ENCODE peak calls at places on chromosomes 3 and 15, in eight cellular contexts. C, U, H, A, G, T, N and M are unnamed samples. For H3K27me3, the result is how much of the 10 kb centered on the place peaks cover.

GRCh38 chr15:77064539-77065308 is 6.2 kb downstream of the TSPAN3 start:
- DNase-seq in C (no peak), U (peak), H (no peak), A (no peak), G (no peak), T (no peak), N (no peak), M (no peak)

GRCh38 chr3:170753421-170754344 is 116.3 kb downstream of the RPL22L1 start:
- DNase-seq in C (no peak), U (peak), H (no peak), A (no peak), G (no peak), T (no peak), N (no peak), M (no peak)

GRCh38 chr15:34109775-34110663 is 8.1 kb downstream of the PGBD4 start:
- DNase-seq in C (no peak), U (peak), H (no peak), A (no peak), G (no peak), T (no peak), N (no peak), M (no peak)

GRCh38 chr15:92034227-92034626 is 180.7 kb downstream of the SLCO3A1 start:
- DNase-seq in C (no peak), U (no peak), H (no peak), A (no peak), G (no peak), T (no peak), N (no peak), M (no peak)

GRCh38 chr3:59605318-59605717 is 555.5 kb upstream of the CFAP20DC start:
- DNase-seq in C (no peak), U (no peak), H (peak), A (no peak), G (no peak), T (peak), N (no peak), M (no peak)

GRCh38 chr15:49895337-49896223 is 223.5 kb downstream of the ATP8B4 start:
- DNase-seq in C (no peak), U (peak), H (no peak), A (no peak), G (no peak), T (no peak), N (no peak), M (no peak)

GRCh38 chr3:194906970-194907629 is 221.4 kb downstream of the FAM43A start:
- DNase-seq in C (no peak), U (no peak), H (no peak), A (no peak), G (no peak), T (no peak), N (no peak), M (no peak)

GRCh38 chr15:79179108-79179561 is 88.6 kb upstream of the RASGRF1 start:
- DNase-seq in C (no peak), U (peak), H (no peak), A (no peak), G (no peak), T (no peak), N (no peak), M (peak)

GRCh38 chr3:28077566-28077965 is 163.9 kb upstream of the CMC1 start:
- DNase-seq in C (no peak), U (peak), H (peak), A (no peak), G (no peak), T (peak), N (no peak), M (peak)

GRCh38 chr3:38738630-38739395 is 77.2 kb downstream of the SCN10A start:
- DNase-seq in C (no peak), U (peak), H (peak), A (no peak), G (no peak), T (no peak), N (no peak), M (peak)

GRCh38 chr3:62622553-62623174 is 249.3 kb upstream of the FEZF2 start:
- DNase-seq in C (no peak), U (peak), H (peak), A (no peak), G (no peak), T (peak), N (no peak), M (peak)

GRCh38 chr3:109396811-109397210 is 59.5 kb upstream of the DPPA4 start:
- DNase-seq in C (no peak), U (no peak), H (no peak), A (no peak), G (no peak), T (no peak), N (no peak), M (no peak)

GRCh38 chr15:80526556-80527340 is 122.6 kb downstream of the ARNT2 start:
- DNase-seq in C (no peak), U (peak), H (no peak), A (no peak), G (no peak), T (no peak), N (no peak), M (no peak)

GRCh38 chr15:46088486-46089437 is 453.9 kb downstream of the SQOR start:
- DNase-seq in C (no peak), U (peak), H (no peak), A (no peak), G (no peak), T (no peak), N (no peak), M (no peak)

GRCh38 chr15:25608926-25609325 is 170.1 kb upstream of the UBE3A start:
- DNase-seq in C (no peak), U (no peak), H (no peak), A (no peak), G (no peak), T (no peak), N (no peak), M (no peak)

GRCh38 chr3:181610973-181611265 is 100.8 kb upstream of the SOX2 start:
- DNase-seq in C (no peak), U (no peak), H (no peak), A (no peak), G (no peak), T (no peak), N (no peak), M (no peak)

GRCh38 chr15:81293728-81294500 is 30.0 kb downstream of the STARD5 start:
- DNase-seq in C (no peak), U (no peak), H (peak), A (no peak), G (no peak), T (no peak), N (no peak), M (no peak)

GRCh38 chr3:116610124-116610523 is 99.5 kb upstream of the TUSC7 start:
- DNase-seq in C (no peak), U (no peak), H (no peak), A (no peak), G (no peak), T (no peak), N (no peak), M (no peak)

GRCh38 chr3:18237251-18238005 is 187.7 kb downstream of the SATB1 start:
- DNase-seq in C (no peak), U (peak), H (no peak), A (no peak), G (no peak), T (no peak), N (no peak), M (no peak)

GRCh38 chr3:40044487-40044886 is 235.1 kb downstream of the MYRIP start:
- DNase-seq in C (no peak), U (no peak), H (no peak), A (no peak), G (no peak), T (no peak), N (no peak), M (no peak)

GRCh38 chr3:169662215-169663070 is 1.1 kb downstream of the MECOM start:
- DNase-seq in C (no peak), U (peak), H (peak), A (no peak), G (peak), T (peak), N (peak), M (peak)

GRCh38 chr3:33372218-33373081 is 67.8 kb downstream of the UBP1 start:
- DNase-seq in C (no peak), U (peak), H (peak), A (no peak), G (no peak), T (peak), N (no peak), M (peak)

GRCh38 chr3:98021821-98022220 is 13.3 kb downstream of the GABRR3 start:
- DNase-seq in C (no peak), U (peak), H (no peak), A (no peak), G (no peak), T (no peak), N (no peak), M (no peak)

GRCh38 chr3:40387001-40387894 is at the start of gene ENTPD3:
- DNase-seq in C (no peak), U (no peak), H (peak), A (no peak), G (peak), T (peak), N (peak), M (no peak)

GRCh38 chr3:55160241-55160877 is 232.5 kb upstream of the LRTM1 start:
- DNase-seq in C (no peak), U (peak), H (peak), A (no peak), G (peak), T (peak), N (no peak), M (peak)

GRCh38 chr3:63877737-63878393 is 14.2 kb downstream of the ATXN7 start:
- DNase-seq in C (no peak), U (peak), H (no peak), A (no peak), G (no peak), T (no peak), N (no peak), M (no peak)

GRCh38 chr3:65348596-65348995 is 660.8 kb upstream of the ADAMTS9 start:
- DNase-seq in C (no peak), U (peak), H (no peak), A (no peak), G (no peak), T (no peak), N (no peak), M (no peak)

GRCh38 chr15:74630284-74631086 is 14.8 kb downstream of the CLK3 start:
- DNase-seq in C (no peak), U (no peak), H (no peak), A (no peak), G (no peak), T (no peak), N (no peak), M (no peak)

GRCh38 chr3:168161696-168162095 is 66.0 kb upstream of the GOLIM4 start:
- DNase-seq in C (no peak), U (no peak), H (no peak), A (no peak), G (no peak), T (no peak), N (no peak), M (no peak)

GRCh38 chr3:179768080-179768479 is 115.2 kb downstream of the USP13 start:
- DNase-seq in C (no peak), U (peak), H (peak), A (no peak), G (no peak), T (peak), N (no peak), M (no peak)

GRCh38 chr15:69414702-69415161 is 583 bp downstream of the KIF23 start:
- DNase-seq in C (no peak), U (peak), H (peak), A (no peak), G (no peak), T (peak), N (peak), M (peak)

GRCh38 chr3:65400893-65401292 is 637.8 kb downstream of the MAGI1 start:
- DNase-seq in C (no peak), U (no peak), H (no peak), A (no peak), G (no peak), T (no peak), N (no peak), M (no peak)

GRCh38 chr15:55630921-55631320 is 42.8 kb upstream of the PYGO1 start:
- DNase-seq in C (no peak), U (no peak), H (no peak), A (no peak), G (no peak), T (peak), N (no peak), M (no peak)

GRCh38 chr3:24518990-24519367 is 24.3 kb upstream of the THRB start:
- DNase-seq in C (no peak), U (no peak), H (no peak), A (no peak), G (no peak), T (no peak), N (no peak), M (no peak)

GRCh38 chr3:24521306-24522154 is 26.9 kb upstream of the THRB start:
- DNase-seq in C (peak), U (no peak), H (peak), A (no peak), G (peak), T (peak), N (peak), M (peak)

GRCh38 chr3:24520101-24520495 is 25.4 kb upstream of the THRB start:
- DNase-seq in C (no peak), U (no peak), H (no peak), A (no peak), G (no peak), T (no peak), N (no peak), M (no peak)

GRCh38 chr3:24520941-24521305 is 26.3 kb upstream of the THRB start:
- DNase-seq in C (no peak), U (no peak), H (no peak), A (no peak), G (no peak), T (no peak), N (no peak), M (no peak)

GRCh38 chr3:24519368-24520100 is 24.9 kb upstream of the THRB start:
- DNase-seq in C (no peak), U (no peak), H (no peak), A (no peak), G (no peak), T (no peak), N (no peak), M (peak)
- H3K27me3 ChIP-seq in C (under half), U (under half), H (under half), A (under half), G (under half), T (under half), N (under half), M (under half)

GRCh38 chr15:64810499-64811326 is 14.7 kb downstream of the PIF1 start:
- DNase-seq in C (no peak), U (no peak), H (no peak), A (no peak), G (no peak), T (no peak), N (no peak), M (no peak)

GRCh38 chr15:64813075-64813474 is 12.4 kb downstream of the PIF1 start:
- DNase-seq in C (no peak), U (peak), H (no peak), A (no peak), G (no peak), T (no peak), N (no peak), M (peak)

GRCh38 chr15:64816452-64816851 is 9.0 kb downstream of the PIF1 start:
- DNase-seq in C (no peak), U (no peak), H (no peak), A (no peak), G (no peak), T (no peak), N (no peak), M (no peak)
- TF ChIP-seq POLR2A in C (no peak), U (no peak), H (no peak), A (no peak), G (no peak), T (no peak), N (no peak), M (no peak)

GRCh38 chr3:123389338-123389910 is 59.5 kb downstream of the ADCY5 start:
- DNase-seq in C (no peak), U (no peak), H (no peak), A (no peak), G (peak), T (no peak), N (no peak), M (no peak)
- H3K27me3 ChIP-seq in C (under half), U (under half), H (under half), A (under half), G (under half), T (under half), N (under half), M (under half)

DNA sequence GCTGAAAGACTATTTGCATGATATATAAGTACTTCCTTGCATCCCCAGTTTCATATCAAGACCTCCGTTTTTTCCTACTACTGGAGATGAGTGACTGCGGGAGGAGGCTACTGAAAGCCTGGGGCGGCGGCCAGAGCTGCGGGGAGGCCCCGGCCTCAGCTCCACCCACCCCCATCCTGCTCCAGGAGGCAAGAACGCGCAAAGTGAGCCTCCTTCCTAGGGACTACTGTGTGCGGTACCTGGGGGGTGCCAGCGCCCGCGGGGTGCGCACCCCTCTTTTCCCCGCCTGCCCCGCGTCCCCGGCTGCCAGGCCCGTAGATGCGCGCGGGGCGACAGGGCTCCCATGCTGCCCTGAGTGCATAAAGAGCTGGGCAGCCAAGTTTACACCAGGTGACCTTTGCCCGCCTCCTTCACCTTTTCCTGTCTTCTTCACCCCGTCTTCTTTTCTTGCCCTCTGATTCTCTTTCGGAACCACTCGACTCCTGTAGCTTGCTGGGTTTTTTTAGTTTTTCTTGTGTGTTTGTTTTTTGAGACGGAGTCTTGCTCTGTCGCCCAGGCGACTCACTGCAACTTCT is 2.5 kb upstream of the USF3 start:
- DNase-seq in C (no peak), U (peak), H (no peak), A (no peak), G (no peak), T (peak), N (peak), M (no peak)
- TF ChIP-seq POLR2A in C (no peak), U (no peak), H (no peak), A (no peak), G (no peak), T (no peak), N (no peak), M (no peak)

GRCh38 chr15:82640672-82641071 is 6.5 kb downstream of the CPEB1 start:
- DNase-seq in C (no peak), U (no peak), H (no peak), A (no peak), G (no peak), T (no peak), N (no peak), M (no peak)

GRCh38 chr15:82646250-82647044 is 716 bp downstream of the CPEB1 start:
- DNase-seq in C (no peak), U (no peak), H (peak), A (no peak), G (no peak), T (peak), N (peak), M (peak)

GRCh38 chr15:82643992-82644391 is 3.2 kb downstream of the CPEB1 start:
- DNase-seq in C (no peak), U (no peak), H (no peak), A (no peak), G (no peak), T (no peak), N (no peak), M (no peak)

GRCh38 chr15:82641129-82641798 is 5.9 kb downstream of the CPEB1 start:
- DNase-seq in C (no peak), U (no peak), H (no peak), A (no peak), G (no peak), T (no peak), N (no peak), M (no peak)

DNA sequence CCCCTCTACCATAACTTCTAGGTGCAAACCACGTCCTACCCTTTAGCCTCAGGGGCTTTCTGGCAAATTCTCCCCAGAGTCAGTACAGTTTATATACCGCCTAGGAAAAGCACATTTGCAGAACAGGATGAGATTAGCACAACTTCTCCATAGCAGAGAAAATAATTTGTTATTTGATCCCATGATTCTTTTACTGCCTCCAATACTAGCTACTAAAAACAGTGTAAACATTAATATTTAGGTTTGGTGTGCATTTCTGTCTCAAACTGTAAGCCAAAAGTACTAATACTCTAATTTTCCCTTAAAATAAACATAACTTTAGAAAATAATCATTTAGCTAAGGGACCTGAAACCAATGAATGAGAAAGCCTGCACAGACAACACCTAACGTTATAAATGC is 4.5 kb downstream of the CPEB1 start:
- DNase-seq in C (no peak), U (no peak), H (no peak), A (no peak), G (no peak), T (no peak), N (no peak), M (no peak)
- H3K27me3 ChIP-seq in C (half or more), U (under half), H (under half), A (under half), G (half or more), T (under half), N (under half), M (under half)